ENCODE peak calls at places on chromosomes 13 and 19, in seven cellular contexts. I is H1, O is mesendoderm, G is H9, L is mesenchymal stem cell, F is IMR-90, T is trophoblast cell. C is an unnamed sample.

GRCh38 chr13:35675651-35676050 is 199.2 kb upstream of the MAB21L1 start:
- DNase-seq in O (no peak), I (no peak), F (no peak), T (no peak), G (no peak), L (no peak), C (no peak)

GRCh38 chr13:32362574-32362973 is 47.3 kb downstream of the BRCA2 start:
- DNase-seq in I (no peak), F (no peak), O (no peak), T (no peak), L (no peak), G (no peak), C (no peak)

GRCh38 chr19:10286803-10287737 is at the start of gene ICAM4:
- DNase-seq in O (peak), T (no peak), I (no peak), F (peak), L (peak), G (peak), C (no peak)

GRCh38 chr19:49355890-49356289 is 6.3 kb downstream of the TEAD2 start:
- DNase-seq in I (no peak), F (no peak), T (no peak), L (no peak), G (no peak), O (no peak), C (no peak)

GRCh38 chr19:49224856-49225255 is 67.3 kb downstream of the TRPM4 start:
- DNase-seq in I (peak), L (peak), G (peak), O (peak), T (peak), F (peak), C (peak)

GRCh38 chr19:11024259-11024658 is 63.4 kb downstream of the SMARCA4 start:
- DNase-seq in F (no peak), G (no peak), I (no peak), L (no peak), T (no peak), O (no peak), C (no peak)

GRCh38 chr13:43307921-43308433 is 284.6 kb downstream of the DNAJC15 start:
- DNase-seq in G (no peak), F (peak), I (no peak), O (no peak), T (no peak), L (peak), C (no peak)

GRCh38 chr13:53408847-53409568 is 380.4 kb downstream of the OLFM4 start:
- DNase-seq in F (no peak), T (no peak), O (no peak), I (no peak), L (no peak), G (no peak), C (no peak)

GRCh38 chr19:10808937-10809655 is 26.9 kb downstream of the TMED1 start:
- DNase-seq in O (no peak), F (peak), T (no peak), I (no peak), L (no peak), G (no peak), C (no peak)

GRCh38 chr13:37481005-37481857 is 117.3 kb downstream of the POSTN start:
- DNase-seq in T (no peak), G (no peak), L (peak), O (no peak), F (peak), I (no peak), C (no peak)

GRCh38 chr13:110036060-110036459 is 249.7 kb upstream of the IRS2 start:
- DNase-seq in I (no peak), T (no peak), F (no peak), L (no peak), G (no peak), O (no peak), C (no peak)

GRCh38 chr13:83151308-83151660 is 731.0 kb downstream of the SLITRK1 start:
- DNase-seq in L (no peak), G (no peak), O (no peak), F (peak), I (no peak), T (no peak), C (no peak)

GRCh38 chr19:39307233-39307821 is 11.1 kb downstream of the IFNL1 start:
- DNase-seq in L (peak), T (no peak), F (no peak), O (peak), G (peak), I (no peak), C (no peak)

GRCh38 chr19:19386373-19386869 is 19.1 kb upstream of the GATAD2A start:
- DNase-seq in I (no peak), G (no peak), L (no peak), O (no peak), F (no peak), T (no peak), C (no peak)

GRCh38 chr13:83221256-83221655 is 661.0 kb downstream of the SLITRK1 start:
- DNase-seq in T (no peak), G (no peak), F (no peak), O (peak), I (no peak), L (no peak), C (no peak)

GRCh38 chr19:46355234-46355990 is 8.5 kb downstream of the PPP5C start:
- DNase-seq in F (no peak), I (no peak), L (no peak), O (peak), T (peak), G (no peak), C (no peak)

GRCh38 chr13:99473515-99473914 is 27.8 kb upstream of the TM9SF2 start:
- DNase-seq in O (no peak), T (no peak), I (no peak), F (no peak), G (no peak), L (no peak), C (no peak)

GRCh38 chr19:45729774-45730388 is 815 bp downstream of the FBXO46 start:
- DNase-seq in O (peak), F (no peak), L (peak), T (no peak), G (no peak), I (no peak), C (no peak)

GRCh38 chr19:19485998-19486290 is 29.4 kb downstream of the TSSK6 start:
- DNase-seq in T (no peak), L (no peak), I (no peak), F (no peak), G (no peak), O (no peak), C (no peak)

GRCh38 chr19:38228491-38229439 is 4.7 kb upstream of the DPF1 start:
- DNase-seq in O (peak), I (no peak), F (no peak), G (peak), L (no peak), T (no peak), C (no peak)

GRCh38 chr19:15790096-15790495 is 2.6 kb downstream of the OR10H5 start:
- DNase-seq in T (no peak), O (no peak), L (no peak), G (no peak), I (no peak), F (no peak), C (no peak)

GRCh38 chr19:10061717-10062310 is 24.3 kb upstream of the SHFL start:
- DNase-seq in T (no peak), F (no peak), L (no peak), G (peak), I (no peak), O (no peak), C (no peak)

GRCh38 chr19:18379803-18380747 is 5.9 kb upstream of the GDF15 start:
- DNase-seq in L (peak), T (peak), G (peak), F (peak), I (no peak), O (peak), C (no peak)

GRCh38 chr13:24742294-24742693 is 21.7 kb upstream of the RNF17 start:
- DNase-seq in I (no peak), O (peak), T (no peak), G (peak), L (no peak), F (no peak), C (peak)

GRCh38 chr13:100336795-100337516 is 248.1 kb downstream of the PCCA start:
- DNase-seq in L (no peak), G (no peak), I (no peak), O (peak), T (no peak), F (no peak), C (no peak)

GRCh38 chr13:66849706-66850105 is 380.4 kb downstream of the PCDH9 start:
- DNase-seq in I (no peak), G (peak), F (no peak), T (no peak), L (no peak), O (peak), C (no peak)

GRCh38 chr13:77509221-77509620 is 26.3 kb upstream of the SCEL start:
- DNase-seq in T (no peak), O (no peak), G (no peak), L (peak), I (no peak), F (peak), C (no peak)
- H3K4me2 ChIP-seq in T (no peak), O (no peak), G (no peak), L (no peak), I (no peak), F (no peak), C (no peak)

GRCh38 chr13:111326621-111326965 is 6.2 kb downstream of the TEX29 start:
- DNase-seq in G (peak), L (no peak), I (no peak), O (no peak), T (no peak), F (no peak), C (no peak)

GRCh38 chr13:111324736-111325135 is 4.3 kb downstream of the TEX29 start:
- DNase-seq in O (no peak), T (no peak), I (no peak), F (no peak), L (no peak), G (no peak), C (no peak)

GRCh38 chr13:111323950-111324651 is 3.7 kb downstream of the TEX29 start:
- DNase-seq in I (no peak), L (no peak), F (peak), G (peak), O (no peak), T (no peak), C (no peak)

GRCh38 chr13:111325941-111326620 is 5.6 kb downstream of the TEX29 start:
- DNase-seq in O (no peak), F (no peak), I (no peak), T (no peak), L (no peak), G (peak), C (no peak)

GRCh38 chr13:111325146-111325890 is 4.9 kb downstream of the TEX29 start:
- DNase-seq in T (no peak), L (no peak), I (no peak), O (no peak), F (no peak), G (peak), C (no peak)
- H2BK5ac ChIP-seq in T (no peak), L (no peak), I (no peak), O (no peak), F (no peak), G (no peak), C (peak)

DNA sequence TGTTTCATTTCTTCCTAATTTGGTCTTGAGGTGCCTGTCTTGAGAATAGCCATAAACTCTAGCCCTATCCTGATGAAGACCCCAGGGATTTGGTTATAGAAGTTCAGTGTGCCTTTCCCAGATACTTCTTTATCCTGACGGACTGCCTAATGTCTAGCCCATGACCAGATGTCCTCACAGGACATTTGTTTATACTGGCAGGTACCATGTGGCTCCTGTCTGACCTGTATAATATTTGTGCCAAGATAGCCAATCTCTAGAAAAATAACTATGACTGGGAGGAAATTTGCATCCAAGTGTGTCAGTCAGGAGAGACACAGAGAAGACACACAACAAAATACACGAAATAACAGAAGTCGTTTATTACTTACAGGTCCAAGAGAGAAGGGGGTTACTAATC is 69.2 kb upstream of the MIR17HG start:
- DNase-seq in I (no peak), T (no peak), L (no peak), F (no peak), G (no peak), O (no peak), C (no peak)
- H3K18ac ChIP-seq in I (no peak), T (no peak), L (no peak), F (no peak), G (no peak), O (no peak), C (no peak)

GRCh38 chr19:2290441-2291184 is 8.6 kb upstream of the PEAK3 start:
- DNase-seq in G (peak), I (no peak), L (no peak), T (no peak), O (no peak), F (no peak), C (no peak)

GRCh38 chr19:2288010-2288742 is 6.2 kb upstream of the PEAK3 start:
- DNase-seq in T (no peak), L (no peak), G (no peak), I (no peak), F (no peak), O (no peak), C (no peak)

GRCh38 chr19:2287585-2287984 is 5.6 kb upstream of the PEAK3 start:
- DNase-seq in F (no peak), L (no peak), G (no peak), O (no peak), T (no peak), I (no peak), C (no peak)

GRCh38 chr19:2289714-2290435 is 7.9 kb upstream of the PEAK3 start:
- DNase-seq in F (no peak), T (no peak), I (no peak), L (no peak), O (no peak), G (no peak), C (no peak)

DNA sequence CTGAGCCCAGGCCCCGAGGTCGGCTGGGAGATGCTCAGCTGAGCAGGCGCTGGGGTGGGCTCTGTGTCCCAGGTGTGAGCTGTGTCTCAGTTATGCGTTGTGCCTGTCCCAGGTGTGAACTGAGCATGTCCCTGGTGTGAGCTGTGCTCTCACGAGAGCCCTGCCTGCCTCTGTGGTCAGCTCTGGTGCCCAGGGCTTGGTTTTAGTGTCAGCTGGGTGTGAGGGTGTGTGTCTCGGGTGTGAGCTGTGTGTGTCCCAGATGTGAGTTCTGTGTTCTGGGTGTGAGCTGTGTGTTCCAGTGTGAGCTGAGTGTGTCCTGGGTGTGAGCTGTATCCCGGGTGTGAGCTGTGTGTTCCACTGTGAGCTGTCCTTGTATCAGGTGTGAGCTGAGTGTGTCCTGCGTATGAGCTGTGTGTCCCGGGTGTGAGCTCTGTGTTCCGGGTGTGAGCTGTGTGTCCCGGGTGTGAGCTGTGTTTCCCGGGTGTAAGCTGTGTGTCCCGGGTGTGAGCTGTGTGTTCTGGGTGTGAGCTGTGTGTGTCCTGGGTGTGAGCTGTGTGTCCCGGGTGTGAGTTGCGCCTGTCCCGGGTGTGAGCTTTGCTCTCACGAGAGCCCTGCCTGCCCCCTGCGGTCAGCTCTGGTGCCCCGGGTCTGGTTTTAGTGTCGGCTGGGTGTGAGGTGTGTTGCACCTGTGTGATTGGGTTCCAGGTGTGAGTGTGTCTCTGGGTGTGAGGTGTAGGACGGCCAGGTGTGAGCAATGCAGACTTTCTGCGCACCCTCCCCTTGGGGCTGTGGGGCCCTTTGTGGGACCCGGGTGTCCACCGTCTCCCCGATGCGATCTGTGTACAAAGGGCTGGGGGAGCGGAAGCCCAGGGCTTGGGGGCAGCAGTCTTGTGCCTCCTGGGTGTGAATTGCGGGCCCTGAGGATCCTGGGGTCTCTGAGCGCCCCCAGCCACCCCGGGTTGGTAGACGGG is 7.1 kb upstream of the PEAK3 start:
- DNase-seq in I (no peak), G (no peak), F (no peak), L (no peak), T (no peak), O (no peak), C (no peak)
- H3K4me2 ChIP-seq in I (no peak), G (no peak), F (no peak), L (no peak), T (no peak), O (no peak), C (no peak)

GRCh38 chr13:113471844-113472243 is 18.6 kb upstream of the ADPRHL1 start:
- DNase-seq in O (no peak), L (no peak), F (no peak), T (no peak), G (no peak), I (no peak), C (no peak)
- H2BK5ac ChIP-seq in O (no peak), L (no peak), F (no peak), T (no peak), G (no peak), I (no peak), C (no peak)

DNA sequence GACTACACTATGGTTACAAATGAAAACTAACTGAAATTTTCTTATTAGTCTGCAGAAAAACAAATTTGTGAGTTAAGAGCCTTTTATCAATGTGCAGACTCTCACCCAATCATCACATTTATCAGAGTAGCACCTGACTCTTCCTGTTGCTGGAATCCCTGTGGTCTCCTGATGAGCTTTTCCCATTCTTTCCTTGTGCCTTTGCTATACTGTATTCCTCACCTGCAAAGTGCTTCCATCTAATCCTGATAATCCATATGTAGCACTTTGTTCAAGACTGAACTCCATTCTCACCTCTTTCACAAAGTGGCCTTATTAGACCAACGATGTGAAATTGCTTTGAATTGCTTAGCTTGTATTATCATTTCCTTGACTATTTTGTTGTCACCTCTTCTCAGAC is 225.3 kb downstream of the LHFPL6 start:
- DNase-seq in T (no peak), G (no peak), F (no peak), O (peak), L (no peak), I (no peak), C (no peak)
- H3K18ac ChIP-seq in T (no peak), G (no peak), F (no peak), O (no peak), L (no peak), I (no peak), C (no peak)

GRCh38 chr13:75226092-75226491 is 255.9 kb downstream of the TBC1D4 start:
- DNase-seq in G (peak), F (no peak), T (no peak), O (peak), I (peak), L (no peak), C (no peak)
- H3K4me2 ChIP-seq in G (no peak), F (no peak), T (no peak), O (no peak), I (no peak), L (no peak), C (no peak)

GRCh38 chr19:8615813-8616596 is 5.5 kb upstream of the ADAMTS10 start:
- DNase-seq in G (peak), T (no peak), I (no peak), L (peak), F (peak), O (peak), C (peak)

GRCh38 chr19:8614455-8614854 is 3.9 kb upstream of the ADAMTS10 start:
- DNase-seq in I (no peak), O (no peak), G (no peak), F (no peak), L (no peak), T (no peak), C (no peak)

GRCh38 chr19:8616861-8617260 is 6.3 kb upstream of the ADAMTS10 start:
- DNase-seq in O (no peak), G (no peak), T (no peak), F (no peak), I (no peak), L (no peak), C (no peak)

GRCh38 chr19:8612807-8613171 is 2.3 kb upstream of the ADAMTS10 start:
- DNase-seq in L (no peak), F (no peak), T (no peak), I (no peak), G (no peak), O (no peak), C (no peak)

GRCh38 chr19:8615022-8615421 is 4.5 kb upstream of the ADAMTS10 start:
- DNase-seq in G (no peak), O (no peak), I (no peak), T (no peak), F (peak), L (peak), C (no peak)
- H2BK5ac ChIP-seq in G (no peak), O (no peak), I (no peak), T (no peak), F (peak), L (no peak), C (no peak)

DNA sequence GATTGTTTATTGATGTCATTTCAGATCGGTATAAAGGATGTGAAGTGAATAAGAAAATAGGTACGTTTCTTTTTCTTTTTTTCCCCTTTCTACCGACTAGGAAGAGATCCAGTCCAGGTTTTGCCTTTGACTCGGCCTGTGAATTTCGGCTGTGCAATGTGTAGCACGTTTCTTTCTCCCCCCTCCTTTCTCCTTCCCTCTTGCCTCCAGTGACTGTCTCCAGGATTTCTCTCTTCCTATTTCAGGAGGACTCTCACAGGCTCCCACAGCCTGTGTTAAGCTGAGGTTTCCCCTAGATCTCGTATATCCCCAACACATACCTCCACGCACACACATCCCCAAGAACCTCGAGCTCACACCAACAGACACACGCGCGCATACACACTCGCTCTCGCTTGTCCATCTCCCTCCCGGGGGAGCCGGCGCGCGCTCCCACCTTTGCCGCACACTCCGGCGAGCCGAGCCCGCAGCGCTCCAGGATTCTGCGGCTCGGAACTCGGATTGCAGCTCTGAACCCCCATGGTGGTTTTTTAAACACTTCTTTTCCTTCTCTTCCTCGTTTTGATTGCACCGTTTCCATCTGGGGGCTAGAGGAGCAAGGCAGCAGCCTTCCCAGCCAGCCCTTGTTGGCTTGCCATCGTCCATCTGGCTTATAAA is at the start of gene GPC6:
- DNase-seq in I (no peak), G (peak), F (peak), O (peak), T (no peak), L (peak), C (peak)
- H3K18ac ChIP-seq in I (peak), G (peak), F (peak), O (peak), T (peak), L (peak), C (peak)

C was measured in neuronal stem cell.